ENCODE peak calls at places on chromosomes 13 and 19, in six cellular contexts. W, O, Q, U, N and H are unnamed samples.

GRCh38 chr19:32404939-32405430 is 585 bp upstream of the DPY19L3 start:
- DNase-seq in W (peak), O (peak), Q (peak), U (peak), N (peak), H (peak)

GRCh38 chr19:38726284-38726673 is 18.0 kb downstream of the CAPN12 start:
- DNase-seq in W (no peak), O (peak), Q (no peak), U (no peak), N (no peak), H (no peak)

GRCh38 chr13:111911754-111912452 is 155.0 kb upstream of the SOX1 start:
- DNase-seq in W (no peak), O (no peak), Q (no peak), U (no peak), N (no peak), H (no peak)

GRCh38 chr13:109737606-109738005 is 48.8 kb downstream of the IRS2 start:
- DNase-seq in W (no peak), O (no peak), Q (no peak), U (no peak), N (no peak), H (peak)

GRCh38 chr13:49498211-49498610 is 2.5 kb downstream of the PHF11 start:
- DNase-seq in W (no peak), O (no peak), Q (no peak), U (no peak), N (no peak), H (no peak)

GRCh38 chr19:41821003-41821735 is 23.3 kb downstream of the LYPD4 start:
- DNase-seq in W (peak), O (no peak), Q (no peak), U (peak), N (peak), H (peak)

GRCh38 chr19:47190167-47190727 is 40.8 kb downstream of the BBC3 start:
- DNase-seq in W (peak), O (peak), Q (peak), U (peak), N (no peak), H (peak)

GRCh38 chr19:49866933-49867782 is at the start of gene PNKP:
- DNase-seq in W (peak), O (peak), Q (peak), U (peak), N (peak), H (peak)

GRCh38 chr13:65095697-65096096 is 2134.4 kb downstream of the PCDH9 start:
- DNase-seq in W (no peak), O (no peak), Q (no peak), U (no peak), N (no peak), H (no peak)

GRCh38 chr19:46374526-46375475 is 27.9 kb downstream of the PPP5C start:
- DNase-seq in W (no peak), O (no peak), Q (no peak), U (no peak), N (no peak), H (no peak)

GRCh38 chr13:50236898-50237318 is 221.7 kb downstream of the KCNRG start:
- DNase-seq in W (no peak), O (no peak), Q (no peak), U (peak), N (no peak), H (no peak)

GRCh38 chr13:41613984-41614581 is 156.7 kb downstream of the RGCC start:
- DNase-seq in W (no peak), O (peak), Q (no peak), U (peak), N (no peak), H (peak)

GRCh38 chr19:1252818-1253513 is 4.6 kb downstream of the MIDN start:
- DNase-seq in W (peak), O (peak), Q (peak), U (peak), N (peak), H (peak)

GRCh38 chr19:29383696-29384095 is 142.1 kb upstream of the VSTM2B start:
- DNase-seq in W (no peak), O (no peak), Q (no peak), U (no peak), N (no peak), H (no peak)

GRCh38 chr13:114101831-114102520 is 30.4 kb downstream of the RASA3 start:
- DNase-seq in W (no peak), O (peak), Q (no peak), U (no peak), N (no peak), H (no peak)

GRCh38 chr19:13045812-13046211 is 50.5 kb downstream of the NFIX start:
- DNase-seq in W (no peak), O (no peak), Q (no peak), U (no peak), N (no peak), H (no peak)

GRCh38 chr19:2711175-2711936 is 8.9 kb upstream of the GNG7 start:
- DNase-seq in W (no peak), O (no peak), Q (no peak), U (peak), N (peak), H (no peak)

GRCh38 chr19:3459322-3459881 is 20.9 kb downstream of the SMIM24 start:
- DNase-seq in W (no peak), O (peak), Q (peak), U (peak), N (no peak), H (peak)

GRCh38 chr19:10368101-10368803 is 12.1 kb downstream of the TYK2 start:
- DNase-seq in W (no peak), O (no peak), Q (no peak), U (no peak), N (no peak), H (no peak)

GRCh38 chr13:111482806-111483620 is 162.6 kb downstream of the TEX29 start:
- DNase-seq in W (no peak), O (no peak), Q (no peak), U (no peak), N (no peak), H (no peak)